ENCODE peak calls at places on chromosomes 2 and 18, in seven cellular contexts. N, W, Y, H, S, J and X are unnamed samples.
A peak's percentile ranks its signal among the peaks of the same experiment; 100 is the strongest.

GRCh38 chr2:67628892-67629291 is 231.8 kb downstream of the ETAA1 start:
- DNase-seq in N (no peak), W (no peak), Y (no peak), H (no peak), S (no peak), J (no peak), X (no peak)

GRCh38 chr2:128607440-128607839 is 288.8 kb upstream of the HS6ST1 start:
- DNase-seq in N (no peak), W (no peak), Y (no peak), H (no peak), S (no peak), J (peak; percentile 47), X (no peak)

GRCh38 chr2:168552450-168552856 is 96.4 kb downstream of the CERS6 start:
- DNase-seq in N (no peak), W (no peak), Y (peak; percentile 77), H (no peak), S (no peak), J (peak; percentile 76), X (no peak)

GRCh38 chr2:118122768-118123335 is 34.6 kb downstream of the INSIG2 start:
- DNase-seq in N (no peak), W (no peak), Y (no peak), H (no peak), S (no peak), J (no peak), X (no peak)

GRCh38 chr18:48409591-48410094 is 460 bp upstream of the ZBTB7C start:
- DNase-seq in N (no peak), W (no peak), Y (no peak), H (no peak), S (peak; percentile 29), J (peak; percentile 77), X (no peak)

GRCh38 chr2:126482582-126483464 is 173.1 kb upstream of the GYPC start:
- DNase-seq in N (no peak), W (no peak), Y (peak; percentile 4), H (no peak), S (no peak), J (no peak), X (no peak)

GRCh38 chr2:98901291-98901690 is 34.7 kb downstream of the CRACDL start:
- DNase-seq in N (no peak), W (no peak), Y (no peak), H (no peak), S (no peak), J (no peak), X (no peak)

GRCh38 chr2:55888941-55889340 is 34.6 kb downstream of the EFEMP1 start:
- DNase-seq in N (no peak), W (peak; percentile 50), Y (no peak), H (no peak), S (peak; percentile 16), J (no peak), X (no peak)

GRCh38 chr2:132521321-132521720 is 104.7 kb downstream of the GPR39 start:
- DNase-seq in N (no peak), W (no peak), Y (no peak), H (no peak), S (no peak), J (no peak), X (peak; percentile 44)

GRCh38 chr18:50393802-50394201 is 19.0 kb downstream of the SKA1 start:
- DNase-seq in N (no peak), W (no peak), Y (no peak), H (no peak), S (no peak), J (no peak), X (no peak)

GRCh38 chr2:45008296-45009129 is 739 bp downstream of the SIX2 start:
- DNase-seq in N (no peak), W (peak; percentile 47), Y (no peak), H (no peak), S (no peak), J (no peak), X (no peak)

GRCh38 chr2:230203110-230203676 is 16.6 kb downstream of the SP110 start:
- DNase-seq in N (no peak), W (no peak), Y (peak; percentile 89), H (no peak), S (peak; percentile 41), J (peak; percentile 84), X (no peak)

GRCh38 chr2:155372969-155373368 is 674.5 kb downstream of the KCNJ3 start:
- DNase-seq in N (no peak), W (peak; percentile 37), Y (peak; percentile 22), H (no peak), S (no peak), J (no peak), X (no peak)

GRCh38 chr2:64325852-64326577 is 127.9 kb upstream of the LGALSL start:
- DNase-seq in N (no peak), W (no peak), Y (peak; percentile 70), H (no peak), S (no peak), J (no peak), X (no peak)

GRCh38 chr2:120802161-120802560 is 66.5 kb downstream of the GLI2 start:
- DNase-seq in N (no peak), W (no peak), Y (no peak), H (no peak), S (no peak), J (no peak), X (no peak)

GRCh38 chr2:68766378-68766845 is 31.8 kb downstream of the ARHGAP25 start:
- DNase-seq in N (no peak), W (peak; percentile 86), Y (peak; percentile 84), H (no peak), S (no peak), J (peak; percentile 90), X (peak; percentile 41)

GRCh38 chr2:64862623-64863022 is 126.6 kb upstream of the SLC1A4 start:
- DNase-seq in N (no peak), W (no peak), Y (no peak), H (no peak), S (no peak), J (no peak), X (no peak)

GRCh38 chr2:224971214-224971613 is 71.1 kb downstream of the DOCK10 start:
- DNase-seq in N (no peak), W (peak; percentile 84), Y (no peak), H (no peak), S (no peak), J (no peak), X (no peak)

GRCh38 chr2:148926291-148926961 is 51.4 kb downstream of the KIF5C start:
- DNase-seq in N (no peak), W (peak; percentile 36), Y (peak; percentile 34), H (peak; percentile 6), S (no peak), J (peak; percentile 83), X (no peak)

GRCh38 chr18:24559474-24560018 is 99.1 kb downstream of the HRH4 start:
- DNase-seq in N (no peak), W (no peak), Y (no peak), H (no peak), S (no peak), J (no peak), X (no peak)

GRCh38 chr2:38704664-38705063 is 38.8 kb downstream of the GALM start:
- DNase-seq in N (peak; percentile 33), W (no peak), Y (no peak), H (no peak), S (no peak), J (no peak), X (no peak)

GRCh38 chr2:47510745-47511144 is 107.8 kb downstream of the MSH2 start:
- DNase-seq in N (no peak), W (no peak), Y (peak; percentile 27), H (no peak), S (no peak), J (no peak), X (no peak)

GRCh38 chr2:240162531-240162930 is 22.1 kb upstream of the OTOS start:
- DNase-seq in N (no peak), W (no peak), Y (no peak), H (no peak), S (no peak), J (peak; percentile 40), X (no peak)

GRCh38 chr2:222888716-222889115 is 27.9 kb downstream of the ACSL3 start:
- DNase-seq in N (no peak), W (peak; percentile 53), Y (no peak), H (no peak), S (no peak), J (no peak), X (no peak)

GRCh38 chr2:222893716-222894115 is 32.9 kb downstream of the ACSL3 start:
- DNase-seq in N (no peak), W (no peak), Y (no peak), H (no peak), S (no peak), J (no peak), X (no peak)

GRCh38 chr2:222891890-222892289 is 31.1 kb downstream of the ACSL3 start:
- DNase-seq in N (no peak), W (no peak), Y (no peak), H (no peak), S (no peak), J (no peak), X (no peak)

GRCh38 chr2:222895143-222895542 is 34.3 kb downstream of the ACSL3 start:
- DNase-seq in N (no peak), W (no peak), Y (no peak), H (no peak), S (no peak), J (no peak), X (no peak)

DNA sequence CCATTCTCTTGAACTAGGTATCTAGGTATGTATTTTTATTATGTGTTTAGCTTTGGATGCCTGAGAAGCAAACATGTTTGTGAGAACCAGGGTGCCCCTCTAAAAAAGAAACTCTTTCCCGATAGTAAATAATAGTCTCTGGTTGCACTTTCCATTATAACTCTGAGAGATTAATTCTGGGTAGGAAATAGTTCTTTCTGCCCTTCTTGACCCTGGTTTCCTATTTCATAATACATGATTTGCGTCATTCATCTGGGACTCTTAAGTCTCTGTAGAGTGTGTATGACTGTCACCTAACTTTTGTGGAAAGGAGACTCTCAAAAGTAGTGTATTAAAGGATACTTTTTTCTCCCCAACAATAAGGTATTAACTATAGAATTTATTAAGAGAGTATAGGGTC is 31.5 kb downstream of the ACSL3 start:
- DNase-seq in N (no peak), W (peak; percentile 65), Y (no peak), H (no peak), S (no peak), J (no peak), X (no peak)
- H3K4me3 ChIP-seq in N (no peak overlapping the region), W (no peak overlapping the region), Y (no peak overlapping the region), H (no peak overlapping the region), S (no peak overlapping the region), J (no peak overlapping the region), X (no peak overlapping the region)

GRCh38 chr2:8520791-8521344 is 161.0 kb upstream of the ID2 start:
- DNase-seq in N (no peak), W (no peak), Y (peak; percentile 63), H (no peak), S (no peak), J (no peak), X (no peak)
- H3K4me3 ChIP-seq in N (no peak overlapping the region), W (no peak overlapping the region), Y (peak overlapping the region; percentile 3), H (no peak overlapping the region), S (no peak overlapping the region), J (no peak overlapping the region), X (no peak overlapping the region)

DNA sequence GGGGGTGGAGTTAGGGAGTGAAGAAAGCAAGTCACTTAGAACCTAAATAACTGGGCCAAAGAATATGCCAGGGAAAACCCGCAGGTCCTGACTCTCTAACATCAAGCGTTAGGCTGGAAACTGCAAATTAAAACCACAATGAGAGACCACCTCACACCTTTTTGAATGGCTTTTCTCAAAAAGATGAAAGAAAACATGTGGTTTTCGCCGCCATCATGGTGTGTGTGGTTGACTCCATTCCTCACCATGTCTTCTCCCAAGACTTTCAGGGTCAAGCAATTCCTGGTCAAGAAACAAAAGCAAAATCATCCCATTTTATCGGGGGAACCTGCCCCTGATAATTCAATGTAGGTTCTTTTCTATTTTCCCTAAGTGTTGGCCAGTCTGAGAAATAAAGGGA is 69.1 kb downstream of the CD226 start:
- DNase-seq in N (no peak), W (no peak), Y (no peak), H (no peak), S (no peak), J (no peak), X (no peak)
- H3K4me3 ChIP-seq in N (no peak overlapping the region), W (no peak overlapping the region), Y (no peak overlapping the region), H (no peak overlapping the region), S (no peak overlapping the region), J (no peak overlapping the region), X (no peak overlapping the region)

GRCh38 chr18:72993245-72993644 is 125.5 kb upstream of the NETO1 start:
- DNase-seq in N (no peak), W (peak; percentile 56), Y (no peak), H (no peak), S (no peak), J (no peak), X (no peak)
- H3K4me3 ChIP-seq in N (no peak overlapping the region), W (no peak overlapping the region), Y (no peak overlapping the region), H (no peak overlapping the region), S (no peak overlapping the region), J (no peak overlapping the region), X (no peak overlapping the region)